ENCODE peak calls at places on chromosome 18, in six cellular contexts. C, W, B, P, V and O are unnamed samples.

GRCh38 chr18:2547477-2548087 is 23.7 kb downstream of the METTL4 start:
- DNase-seq in P (no peak), W (no peak), C (peak), V (peak), B (peak), O (peak)

GRCh38 chr18:62450175-62450545 is 72.7 kb upstream of the ZCCHC2 start:
- DNase-seq in B (no peak), W (no peak), V (no peak), P (no peak), C (no peak), O (no peak)

GRCh38 chr18:80009661-80010550 is 21.5 kb upstream of the TXNL4A start:
- DNase-seq in V (no peak), P (no peak), B (no peak), W (no peak), C (peak), O (peak)

GRCh38 chr18:45522371-45522770 is 92.9 kb upstream of the SLC14A2 start:
- DNase-seq in C (no peak), P (no peak), B (no peak), V (no peak), W (no peak), O (peak)

GRCh38 chr18:26745288-26745975 is 120.1 kb downstream of the AQP4 start:
- DNase-seq in W (no peak), B (no peak), C (no peak), V (no peak), P (no peak), O (no peak)

GRCh38 chr18:74596959-74597661 is 560 bp upstream of the ZNF407 start:
- DNase-seq in C (peak), V (peak), B (peak), P (peak), W (peak), O (peak)

GRCh38 chr18:13547347-13547746 is 179.0 kb downstream of the FAM210A start:
- DNase-seq in B (no peak), W (no peak), P (no peak), V (no peak), C (no peak), O (no peak)

GRCh38 chr18:7174359-7175107 is 56.4 kb upstream of the LRRC30 start:
- DNase-seq in B (no peak), V (no peak), C (peak), W (no peak), P (no peak), O (no peak)

GRCh38 chr18:57674891-57675290 is 53.3 kb upstream of the NARS1 start:
- DNase-seq in P (no peak), W (no peak), V (no peak), B (no peak), C (no peak), O (no peak)

GRCh38 chr18:24799176-24799575 is 338.7 kb downstream of the HRH4 start:
- DNase-seq in V (no peak), B (no peak), P (no peak), W (no peak), C (no peak), O (no peak)

GRCh38 chr18:8800041-8800441 is 94.7 kb downstream of the MTCL1 start:
- DNase-seq in W (no peak), V (no peak), C (no peak), P (no peak), B (no peak), O (no peak)

GRCh38 chr18:72206814-72207213 is 337.3 kb downstream of the CBLN2 start:
- DNase-seq in V (no peak), B (no peak), C (no peak), W (no peak), P (no peak), O (no peak)

GRCh38 chr18:57743008-57743407 is 60.1 kb downstream of the ATP8B1 start:
- DNase-seq in C (no peak), P (no peak), W (no peak), V (no peak), B (no peak), O (peak)

GRCh38 chr18:55220523-55220922 is 261.3 kb upstream of the CCDC68 start:
- DNase-seq in V (no peak), B (no peak), P (no peak), W (no peak), C (no peak), O (no peak)

GRCh38 chr18:2424420-2424819 is 146.9 kb downstream of the METTL4 start:
- DNase-seq in V (no peak), W (no peak), B (no peak), C (no peak), P (no peak), O (no peak)

GRCh38 chr18:51120809-51121596 is 76.5 kb downstream of the MEX3C start:
- DNase-seq in B (no peak), C (no peak), W (no peak), P (no peak), V (no peak), O (no peak)

GRCh38 chr18:12406376-12407111 is 1.2 kb upstream of the PRELID3A start:
- DNase-seq in P (no peak), W (no peak), B (no peak), V (no peak), C (no peak), O (no peak)

GRCh38 chr18:68604256-68604655 is 110.7 kb downstream of the TMX3 start:
- DNase-seq in W (no peak), P (no peak), V (no peak), C (no peak), B (no peak), O (no peak)

GRCh38 chr18:57425096-57425495 is 10.1 kb upstream of the ONECUT2 start:
- DNase-seq in B (no peak), P (no peak), W (no peak), C (no peak), V (no peak), O (no peak)

GRCh38 chr18:59180150-59180845 is 39.7 kb upstream of the GRP start:
- DNase-seq in W (no peak), V (no peak), P (no peak), B (no peak), C (no peak), O (peak)

GRCh38 chr18:79199691-79200374 is 130.6 kb downstream of the ATP9B start:
- DNase-seq in B (no peak), P (no peak), W (no peak), C (no peak), V (no peak), O (peak)

GRCh38 chr18:77366725-77367641 is 117.3 kb downstream of the GALR1 start:
- DNase-seq in V (peak), W (no peak), B (peak), C (no peak), P (no peak), O (peak)

GRCh38 chr18:58793361-58793760 is 71.3 kb upstream of the ZNF532 start:
- DNase-seq in P (no peak), C (no peak), W (no peak), V (no peak), B (no peak), O (peak)

GRCh38 chr18:56391933-56392590 is 246.3 kb downstream of the TXNL1 start:
- DNase-seq in B (no peak), W (no peak), C (no peak), V (peak), P (no peak), O (no peak)

GRCh38 chr18:27240383-27240782 is 55.3 kb upstream of the CHST9 start:
- DNase-seq in W (no peak), C (no peak), P (no peak), V (no peak), B (no peak), O (no peak)

GRCh38 chr18:57619881-57620280 is 1.8 kb downstream of the NARS1 start:
- DNase-seq in P (no peak), W (no peak), C (no peak), V (no peak), B (no peak), O (no peak)

GRCh38 chr18:10047237-10047636 is 133.4 kb downstream of the VAPA start:
- DNase-seq in P (no peak), W (no peak), C (no peak), V (no peak), B (no peak), O (peak)

GRCh38 chr18:58310517-58310916 is 266.5 kb downstream of the NEDD4L start:
- DNase-seq in P (no peak), W (no peak), B (no peak), V (no peak), C (no peak), O (no peak)

GRCh38 chr18:45755936-45756335 is 32.0 kb downstream of the SLC14A1 start:
- DNase-seq in P (no peak), W (no peak), B (peak), C (no peak), V (peak), O (peak)

GRCh38 chr18:39314595-39314994 is 1749.0 kb upstream of the CELF4 start:
- DNase-seq in W (no peak), V (no peak), P (no peak), C (no peak), B (peak), O (no peak)

GRCh38 chr18:35201502-35201901 is 39.3 kb upstream of the ZNF397 start:
- DNase-seq in W (no peak), C (no peak), P (no peak), B (no peak), V (no peak), O (no peak)

GRCh38 chr18:49135871-49136270 is 185.1 kb upstream of the SMAD7 start:
- DNase-seq in B (peak), P (no peak), C (no peak), W (no peak), V (peak), O (peak)

GRCh38 chr18:76983184-76983583 is 149.4 kb downstream of the MBP start:
- DNase-seq in C (peak), P (peak), B (peak), W (peak), V (peak), O (peak)

GRCh38 chr18:59839241-59839640 is 60.6 kb upstream of the PMAIP1 start:
- DNase-seq in W (no peak), V (no peak), P (no peak), B (no peak), C (no peak), O (no peak)

GRCh38 chr18:77271720-77272481 is 22.3 kb downstream of the GALR1 start:
- DNase-seq in V (no peak), B (no peak), P (no peak), C (no peak), W (no peak), O (peak)

GRCh38 chr18:26456070-26456491 is 92.3 kb downstream of the KCTD1 start:
- DNase-seq in B (no peak), C (no peak), V (no peak), P (no peak), W (no peak), O (no peak)

GRCh38 chr18:34787931-34788532 is 77.9 kb downstream of the DTNA start:
- DNase-seq in P (peak), W (no peak), V (peak), B (peak), C (peak), O (peak)

GRCh38 chr18:53225567-53226325 is 885.7 kb downstream of the DCC start:
- DNase-seq in W (no peak), C (no peak), B (no peak), V (no peak), P (no peak), O (no peak)

GRCh38 chr18:51241226-51241625 is 43.7 kb upstream of the MEX3C start:
- DNase-seq in W (no peak), C (no peak), P (no peak), B (no peak), V (no peak), O (no peak)